ENCODE peak calls at places on chromosomes 4 and X, in seven cellular contexts. M is T-helper 1 cell; S is CD4-positive, alpha-beta memory T cell; D is T-helper 17 cell; Y is D341Med; B is endothelial cell; V is stimulated activated CD4-positive, alpha-beta T cell treated with anti-CD3 and anti-CD28 coated beads, TNF-alpha, amount 100 ng/mL, for 24 hours. I is an unnamed sample.

GRCh38 chr4:18203936-18204335 is 182.4 kb upstream of the LCORL start:
- DNase-seq in V (no peak), S (no peak), Y (no peak), B (no peak), M (no peak), D (no peak), I (no peak)

GRCh38 chrX:10859353-10859752 is 239.0 kb upstream of the MID1 start:
- DNase-seq in S (no peak), V (no peak), M (no peak), B (no peak), D (no peak), Y (no peak), I (no peak)

GRCh38 chr4:184599492-184600135 is 49.6 kb downstream of the CASP3 start:
- DNase-seq in D (no peak), Y (no peak), M (no peak), V (no peak), S (no peak), B (no peak), I (no peak)

GRCh38 chr4:165433529-165433928 is 54.7 kb downstream of the CPE start:
- DNase-seq in B (no peak), V (no peak), S (no peak), M (no peak), Y (no peak), D (no peak), I (no peak)

GRCh38 chr4:112895785-112896184 is 153.7 kb upstream of the ANK2 start:
- DNase-seq in M (no peak), S (no peak), D (no peak), Y (no peak), B (no peak), V (no peak), I (no peak)

GRCh38 chr4:15239866-15240265 is 188.0 kb upstream of the C1QTNF7 start:
- DNase-seq in Y (no peak), M (no peak), S (no peak), D (no peak), V (no peak), B (no peak), I (no peak)

GRCh38 chr4:184423003-184423686 is 51.2 kb downstream of the IRF2 start:
- DNase-seq in D (no peak), B (no peak), S (no peak), M (no peak), V (no peak), Y (no peak), I (no peak)

GRCh38 chr4:17762705-17763104 is 18.7 kb downstream of the FAM184B start:
- DNase-seq in V (no peak), M (no peak), Y (no peak), S (no peak), D (no peak), B (no peak), I (no peak)

GRCh38 chrX:11180571-11180970 is 69.4 kb downstream of the HCCS start:
- DNase-seq in Y (no peak), V (no peak), S (no peak), M (no peak), B (no peak), D (no peak), I (no peak)

GRCh38 chr4:576991-577498 is 950 bp upstream of the TMEM271 start:
- DNase-seq in B (no peak), M (no peak), D (no peak), Y (no peak), S (no peak), V (no peak), I (no peak)